ENCODE peak calls at places on chromosome 20, in five cellular contexts. One of them, this sample, is unnamed.

GRCh38 chr20:23602261-23602660 is 3.5 kb downstream of the CST9 start:
- DNase-seq in fibroblast of pulmonary artery: no peak
- DNase-seq in GM12865: no peak
- DNase-seq in adrenal gland: no peak
- DNase-seq in lower leg skin: no peak
- DNase-seq in this sample: no peak

GRCh38 chr20:6994452-6994851 is 227.0 kb downstream of the BMP2 start:
- DNase-seq in adrenal gland: no peak
- DNase-seq in lower leg skin: no peak
- DNase-seq in GM12865: no peak
- DNase-seq in fibroblast of pulmonary artery: peak
- DNase-seq in this sample: no peak

GRCh38 chr20:29750268-29750899 is 1507.1 kb upstream of the DEFB115 start:
- DNase-seq in adrenal gland: no peak
- DNase-seq in lower leg skin: no peak
- DNase-seq in GM12865: no peak
- DNase-seq in fibroblast of pulmonary artery: no peak
- DNase-seq in this sample: no peak

GRCh38 chr20:25087186-25087929 is 5.4 kb upstream of the VSX1 start:
- DNase-seq in adrenal gland: no peak
- DNase-seq in lower leg skin: no peak
- DNase-seq in GM12865: no peak
- DNase-seq in fibroblast of pulmonary artery: no peak
- DNase-seq in this sample: no peak

GRCh38 chr20:47355489-47356219 is 845 bp downstream of the ZMYND8 start:
- DNase-seq in GM12865: no peak
- DNase-seq in fibroblast of pulmonary artery: peak
- DNase-seq in lower leg skin: no peak
- DNase-seq in adrenal gland: no peak
- DNase-seq in this sample: no peak

GRCh38 chr20:4375881-4376280 is 345.8 kb upstream of the PRND start:
- DNase-seq in adrenal gland: no peak
- DNase-seq in fibroblast of pulmonary artery: peak
- DNase-seq in GM12865: no peak
- DNase-seq in lower leg skin: no peak
- DNase-seq in this sample: no peak

GRCh38 chr20:11509776-11510175 is 407.9 kb upstream of the BTBD3 start:
- DNase-seq in GM12865: no peak
- DNase-seq in lower leg skin: no peak
- DNase-seq in fibroblast of pulmonary artery: no peak
- DNase-seq in adrenal gland: no peak
- DNase-seq in this sample: no peak

GRCh38 chr20:62550087-62550565 is 74.3 kb upstream of the GATA5 start:
- DNase-seq in fibroblast of pulmonary artery: no peak
- DNase-seq in GM12865: no peak
- DNase-seq in lower leg skin: no peak
- DNase-seq in adrenal gland: no peak
- DNase-seq in this sample: no peak

GRCh38 chr20:39518649-39519048 is 556.5 kb downstream of the DHX35 start:
- DNase-seq in GM12865: no peak
- DNase-seq in adrenal gland: no peak
- DNase-seq in lower leg skin: no peak
- DNase-seq in fibroblast of pulmonary artery: no peak
- DNase-seq in this sample: no peak

GRCh38 chr20:10651227-10651990 is 22.4 kb downstream of the JAG1 start:
- DNase-seq in lower leg skin: peak
- DNase-seq in GM12865: no peak
- DNase-seq in adrenal gland: no peak
- DNase-seq in fibroblast of pulmonary artery: peak
- DNase-seq in this sample: no peak

GRCh38 chr20:37521091-37521771 is at the start of gene NNAT:
- DNase-seq in lower leg skin: peak
- DNase-seq in fibroblast of pulmonary artery: no peak
- DNase-seq in adrenal gland: no peak
- DNase-seq in GM12865: no peak
- DNase-seq in this sample: no peak

GRCh38 chr20:10747019-10747418 is 73.2 kb upstream of the JAG1 start:
- DNase-seq in adrenal gland: no peak
- DNase-seq in lower leg skin: no peak
- DNase-seq in GM12865: no peak
- DNase-seq in fibroblast of pulmonary artery: peak
- DNase-seq in this sample: no peak

GRCh38 chr20:13736792-13737191 is 47.9 kb downstream of the ESF1 start:
- DNase-seq in adrenal gland: no peak
- DNase-seq in fibroblast of pulmonary artery: peak
- DNase-seq in lower leg skin: no peak
- DNase-seq in GM12865: no peak
- DNase-seq in this sample: no peak

GRCh38 chr20:62551408-62552323 is 75.9 kb upstream of the GATA5 start:
- DNase-seq in fibroblast of pulmonary artery: no peak
- DNase-seq in lower leg skin: no peak
- DNase-seq in GM12865: no peak
- DNase-seq in adrenal gland: no peak
- DNase-seq in this sample: no peak

GRCh38 chr20:19835533-19836222 is 77.6 kb downstream of the RIN2 start:
- DNase-seq in GM12865: no peak
- DNase-seq in fibroblast of pulmonary artery: no peak
- DNase-seq in adrenal gland: no peak
- DNase-seq in lower leg skin: no peak
- DNase-seq in this sample: no peak

GRCh38 chr20:19840111-19840705 is 82.2 kb downstream of the RIN2 start:
- DNase-seq in adrenal gland: no peak
- DNase-seq in fibroblast of pulmonary artery: no peak
- DNase-seq in GM12865: no peak
- DNase-seq in lower leg skin: no peak
- DNase-seq in this sample: no peak

GRCh38 chr20:19838495-19838894 is 80.4 kb downstream of the RIN2 start:
- DNase-seq in GM12865: no peak
- DNase-seq in lower leg skin: no peak
- DNase-seq in adrenal gland: no peak
- DNase-seq in fibroblast of pulmonary artery: no peak
- DNase-seq in this sample: no peak

GRCh38 chr20:19841740-19842139 is 83.7 kb downstream of the RIN2 start:
- DNase-seq in GM12865: no peak
- DNase-seq in lower leg skin: no peak
- DNase-seq in fibroblast of pulmonary artery: no peak
- DNase-seq in adrenal gland: no peak
- DNase-seq in this sample: no peak

GRCh38 chr20:19838981-19839576 is 81.0 kb downstream of the RIN2 start:
- DNase-seq in adrenal gland: no peak
- DNase-seq in GM12865: no peak
- DNase-seq in fibroblast of pulmonary artery: no peak
- DNase-seq in lower leg skin: no peak
- DNase-seq in this sample: no peak
- TF ChIP-seq CTCF in adrenal gland: no peak
- TF ChIP-seq CTCF in GM12865: no peak
- TF ChIP-seq CTCF in fibroblast of pulmonary artery: no peak
- TF ChIP-seq CTCF in lower leg skin: no peak
- TF ChIP-seq CTCF in this sample: no peak

GRCh38 chr20:17617212-17617867 is 47.5 kb downstream of the DSTN start:
- DNase-seq in lower leg skin: peak
- DNase-seq in fibroblast of pulmonary artery: peak
- DNase-seq in adrenal gland: peak
- DNase-seq in GM12865: peak
- DNase-seq in this sample: peak

GRCh38 chr20:17619351-17620093 is 49.6 kb downstream of the DSTN start:
- DNase-seq in lower leg skin: peak
- DNase-seq in fibroblast of pulmonary artery: no peak
- DNase-seq in GM12865: no peak
- DNase-seq in adrenal gland: peak
- DNase-seq in this sample: no peak

GRCh38 chr20:17616480-17617211 is 46.8 kb downstream of the DSTN start:
- DNase-seq in adrenal gland: peak
- DNase-seq in GM12865: no peak
- DNase-seq in lower leg skin: peak
- DNase-seq in fibroblast of pulmonary artery: no peak
- DNase-seq in this sample: peak

GRCh38 chr20:17618673-17619013 is 48.8 kb downstream of the DSTN start:
- DNase-seq in adrenal gland: no peak
- DNase-seq in GM12865: no peak
- DNase-seq in fibroblast of pulmonary artery: no peak
- DNase-seq in lower leg skin: no peak
- DNase-seq in this sample: no peak

GRCh38 chr20:17617868-17618672 is 48.2 kb downstream of the DSTN start:
- DNase-seq in adrenal gland: peak
- DNase-seq in lower leg skin: peak
- DNase-seq in fibroblast of pulmonary artery: no peak
- DNase-seq in GM12865: no peak
- DNase-seq in this sample: no peak
- TF ChIP-seq CTCF in adrenal gland: no peak
- TF ChIP-seq CTCF in lower leg skin: no peak
- TF ChIP-seq CTCF in fibroblast of pulmonary artery: no peak
- TF ChIP-seq CTCF in GM12865: no peak
- TF ChIP-seq CTCF in this sample: no peak

GRCh38 chr20:1392443-1392692 is 486 bp downstream of the FKBP1A start:
- DNase-seq in lower leg skin: no peak
- DNase-seq in fibroblast of pulmonary artery: no peak
- DNase-seq in adrenal gland: no peak
- DNase-seq in GM12865: no peak
- DNase-seq in this sample: no peak

GRCh38 chr20:1393507-1393882 is 641 bp upstream of the FKBP1A start:
- DNase-seq in lower leg skin: peak
- DNase-seq in GM12865: no peak
- DNase-seq in fibroblast of pulmonary artery: no peak
- DNase-seq in adrenal gland: no peak
- DNase-seq in this sample: peak

GRCh38 chr20:1390552-1391403 is 2.1 kb downstream of the FKBP1A start:
- DNase-seq in fibroblast of pulmonary artery: no peak
- DNase-seq in GM12865: no peak
- DNase-seq in adrenal gland: no peak
- DNase-seq in lower leg skin: peak
- DNase-seq in this sample: no peak

GRCh38 chr20:1391640-1392442 is 1.0 kb downstream of the FKBP1A start:
- DNase-seq in GM12865: peak
- DNase-seq in fibroblast of pulmonary artery: peak
- DNase-seq in lower leg skin: peak
- DNase-seq in adrenal gland: no peak
- DNase-seq in this sample: no peak

DNA sequence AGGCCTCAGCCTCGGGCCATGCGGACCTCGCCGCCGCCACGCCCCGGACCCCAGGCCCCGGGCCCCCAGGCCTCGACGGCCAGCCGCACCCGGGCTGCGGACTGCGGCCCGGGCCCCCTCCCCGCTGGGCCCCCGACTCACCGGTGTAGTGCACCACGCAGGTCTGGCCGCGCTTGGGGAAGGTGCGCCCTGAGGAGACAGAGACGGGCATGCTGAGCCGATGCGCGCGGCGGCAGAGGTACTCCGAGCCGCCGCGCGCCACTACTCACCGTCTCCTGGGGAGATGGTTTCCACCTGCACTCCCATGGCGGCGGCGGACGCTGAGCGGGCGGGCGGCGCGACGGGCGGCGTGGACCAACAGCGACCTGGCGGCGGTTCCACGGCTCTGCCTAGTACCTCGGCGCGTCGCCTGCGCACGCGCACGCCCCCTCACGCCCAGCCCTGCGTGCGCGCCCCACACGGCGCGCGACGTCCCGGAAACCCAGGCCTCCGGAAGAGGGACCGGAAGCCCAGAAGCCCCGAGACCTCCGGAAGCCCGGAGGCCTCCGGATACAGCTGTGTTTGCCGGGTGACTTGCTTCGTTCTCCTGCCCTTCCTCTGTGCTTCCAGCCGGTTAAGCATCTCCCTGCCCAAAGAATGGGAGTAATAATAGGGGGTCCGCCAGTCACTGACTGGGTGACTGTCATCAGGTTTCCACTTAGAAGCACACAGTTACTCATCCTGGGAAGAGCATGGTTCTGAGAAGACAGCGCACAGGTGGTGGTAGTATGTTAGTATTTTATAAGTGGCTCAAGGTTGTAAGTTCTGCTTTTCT is at the start of gene FKBP1A:
- DNase-seq in adrenal gland: peak
- DNase-seq in fibroblast of pulmonary artery: peak
- DNase-seq in lower leg skin: peak
- DNase-seq in GM12865: peak
- DNase-seq in this sample: peak
- TF ChIP-seq CTCF in adrenal gland: no peak
- TF ChIP-seq CTCF in fibroblast of pulmonary artery: no peak
- TF ChIP-seq CTCF in lower leg skin: no peak
- TF ChIP-seq CTCF in GM12865: no peak
- TF ChIP-seq CTCF in this sample: no peak

DNA sequence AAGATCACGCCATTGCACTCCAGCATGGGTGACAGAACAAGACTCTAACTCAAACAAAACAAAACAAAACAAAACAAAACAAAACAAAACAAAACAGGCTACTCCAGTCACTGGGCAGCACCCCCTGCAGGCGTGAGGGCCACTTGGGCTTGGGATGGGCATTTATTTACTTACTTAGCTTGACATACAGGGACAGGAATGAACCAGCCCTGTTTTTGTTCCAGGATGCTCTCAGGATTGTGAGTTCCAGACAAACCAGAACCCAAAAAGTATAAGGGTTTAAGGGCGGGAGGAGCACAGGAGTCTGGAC is 4.0 kb upstream of the PTPN1 start:
- DNase-seq in adrenal gland: no peak
- DNase-seq in GM12865: no peak
- DNase-seq in lower leg skin: peak
- DNase-seq in fibroblast of pulmonary artery: no peak
- DNase-seq in this sample: no peak
- TF ChIP-seq CTCF in adrenal gland: no peak
- TF ChIP-seq CTCF in GM12865: no peak
- TF ChIP-seq CTCF in lower leg skin: no peak
- TF ChIP-seq CTCF in fibroblast of pulmonary artery: no peak
- TF ChIP-seq CTCF in this sample: no peak

GRCh38 chr20:60009826-60010616 is 51.8 kb downstream of the CDH26 start:
- DNase-seq in GM12865: no peak
- DNase-seq in fibroblast of pulmonary artery: no peak
- DNase-seq in adrenal gland: no peak
- DNase-seq in lower leg skin: no peak
- DNase-seq in this sample: peak
- TF ChIP-seq CTCF in GM12865: peak
- TF ChIP-seq CTCF in fibroblast of pulmonary artery: no peak
- TF ChIP-seq CTCF in adrenal gland: no peak
- TF ChIP-seq CTCF in lower leg skin: no peak
- TF ChIP-seq CTCF in this sample: no peak

GRCh38 chr20:58224097-58224496 is 4.4 kb downstream of the ANKRD60 start:
- DNase-seq in GM12865: no peak
- DNase-seq in adrenal gland: no peak
- DNase-seq in lower leg skin: no peak
- DNase-seq in fibroblast of pulmonary artery: no peak
- DNase-seq in this sample: no peak

GRCh38 chr20:58219342-58219700 is 9.1 kb downstream of the ANKRD60 start:
- DNase-seq in adrenal gland: no peak
- DNase-seq in lower leg skin: no peak
- DNase-seq in GM12865: no peak
- DNase-seq in fibroblast of pulmonary artery: peak
- DNase-seq in this sample: no peak

GRCh38 chr20:58224974-58225373 is 3.5 kb downstream of the ANKRD60 start:
- DNase-seq in lower leg skin: no peak
- DNase-seq in fibroblast of pulmonary artery: no peak
- DNase-seq in adrenal gland: no peak
- DNase-seq in GM12865: no peak
- DNase-seq in this sample: no peak

GRCh38 chr20:58223358-58223941 is 5.0 kb downstream of the ANKRD60 start:
- DNase-seq in GM12865: no peak
- DNase-seq in adrenal gland: no peak
- DNase-seq in fibroblast of pulmonary artery: no peak
- DNase-seq in lower leg skin: no peak
- DNase-seq in this sample: no peak

GRCh38 chr20:58222446-58222845 is 6.0 kb downstream of the ANKRD60 start:
- DNase-seq in adrenal gland: no peak
- DNase-seq in GM12865: no peak
- DNase-seq in fibroblast of pulmonary artery: no peak
- DNase-seq in lower leg skin: no peak
- DNase-seq in this sample: no peak
- TF ChIP-seq CTCF in adrenal gland: no peak
- TF ChIP-seq CTCF in GM12865: no peak
- TF ChIP-seq CTCF in fibroblast of pulmonary artery: no peak
- TF ChIP-seq CTCF in lower leg skin: no peak
- TF ChIP-seq CTCF in this sample: no peak

GRCh38 chr20:59747671-59748515 is 143.6 kb downstream of the PHACTR3 start:
- DNase-seq in adrenal gland: no peak
- DNase-seq in lower leg skin: no peak
- DNase-seq in GM12865: no peak
- DNase-seq in fibroblast of pulmonary artery: no peak
- DNase-seq in this sample: no peak
- TF ChIP-seq CTCF in adrenal gland: no peak
- TF ChIP-seq CTCF in lower leg skin: no peak
- TF ChIP-seq CTCF in GM12865: no peak
- TF ChIP-seq CTCF in fibroblast of pulmonary artery: no peak
- TF ChIP-seq CTCF in this sample: no peak

This sample was measured in lung.